ENCODE peak calls at places on chromosomes 6 and 20, in four cellular contexts. U, G, H and K are unnamed samples.

GRCh38 chr6:151488226-151488625 is 5.6 kb upstream of the CCDC170 start:
- DNase-seq in G (no peak), H (no peak), U (no peak), K (no peak)

GRCh38 chr6:89583559-89583958 is 55.0 kb downstream of the LYRM2 start:
- DNase-seq in G (no peak), U (no peak), H (no peak), K (no peak)

GRCh38 chr6:148524509-148524908 is 181.9 kb downstream of the SASH1 start:
- DNase-seq in G (no peak), H (no peak), U (no peak), K (no peak)

GRCh38 chr6:154615483-154616025 is 105.1 kb upstream of the CNKSR3 start:
- DNase-seq in G (peak), H (no peak), U (no peak), K (no peak)

GRCh38 chr6:1027109-1027794 is 284.6 kb upstream of the FOXQ1 start:
- DNase-seq in U (no peak), H (no peak), G (no peak), K (no peak)

GRCh38 chr6:99151634-99152344 is 197.7 kb downstream of the FAXC start:
- DNase-seq in U (peak), G (no peak), H (peak), K (no peak)

GRCh38 chr6:109420751-109421150 is 19.7 kb downstream of the PPIL6 start:
- DNase-seq in U (no peak), G (no peak), H (no peak), K (no peak)

GRCh38 chr6:149831380-149831820 is 32.8 kb downstream of the LRP11 start:
- DNase-seq in H (no peak), U (no peak), G (peak), K (no peak)

GRCh38 chr6:145704153-145704781 is 31.1 kb downstream of the EPM2A start:
- DNase-seq in G (no peak), H (peak), U (peak), K (no peak)
- TF ChIP-seq CTCF in G (peak), H (peak), U (no peak), K (peak)

GRCh38 chr6:153563001-153563400 is 431.9 kb upstream of the RGS17 start:
- DNase-seq in U (no peak), H (no peak), G (no peak), K (no peak)
- TF ChIP-seq CTCF in U (no peak), H (no peak), G (no peak), K (peak)

GRCh38 chr20:53783768-53784167 is 190.1 kb upstream of the ZNF217 start:
- DNase-seq in U (no peak), G (no peak), H (no peak), K (no peak)

GRCh38 chr20:53786071-53786444 is 192.4 kb upstream of the ZNF217 start:
- DNase-seq in U (no peak), G (no peak), H (no peak), K (no peak)

GRCh38 chr20:53786445-53787267 is 193.0 kb upstream of the ZNF217 start:
- DNase-seq in G (no peak), H (peak), U (no peak), K (no peak)

GRCh38 chr20:53782612-53783246 is 189.1 kb upstream of the ZNF217 start:
- DNase-seq in G (no peak), H (no peak), U (no peak), K (no peak)

GRCh38 chr20:53785320-53785719 is 191.7 kb upstream of the ZNF217 start:
- DNase-seq in U (no peak), G (no peak), H (no peak), K (no peak)
- TF ChIP-seq CTCF in U (no peak), G (no peak), H (no peak), K (no peak)

DNA sequence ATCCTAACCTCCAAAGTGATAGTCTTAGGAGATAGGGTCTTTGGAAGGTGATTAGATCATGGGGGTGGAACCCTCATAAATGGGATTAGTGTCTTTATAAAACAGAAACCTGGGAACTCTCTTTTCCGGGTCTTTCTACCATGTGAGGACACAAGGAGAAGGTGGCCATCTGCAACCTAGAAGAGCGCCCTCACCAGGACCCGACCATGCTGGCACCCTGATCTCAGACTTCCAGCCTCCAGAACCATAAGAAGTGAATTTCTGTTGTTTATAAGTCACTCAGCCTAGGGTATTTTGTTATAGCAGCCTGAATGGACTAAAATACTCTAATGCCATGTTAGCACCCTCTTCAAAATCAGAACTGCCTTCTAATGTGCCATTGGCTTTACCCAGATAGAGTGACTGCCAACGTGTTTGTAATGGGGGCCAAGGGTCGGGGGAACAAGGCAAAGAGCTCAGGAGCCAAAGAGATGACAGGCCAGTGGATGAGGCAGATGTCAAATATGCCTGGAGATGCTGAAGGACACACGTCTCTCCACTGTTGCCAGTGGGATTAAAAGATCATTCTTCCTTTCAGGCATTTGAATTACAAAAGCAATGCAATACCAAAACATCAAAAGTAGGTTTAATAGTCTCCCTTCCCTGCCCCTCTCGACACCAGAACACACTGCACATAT is 21.0 kb downstream of the TUBB2B start:
- DNase-seq in G (no peak), H (no peak), U (no peak), K (no peak)
- TF ChIP-seq CTCF in G (no peak), H (peak), U (no peak), K (no peak)

DNA sequence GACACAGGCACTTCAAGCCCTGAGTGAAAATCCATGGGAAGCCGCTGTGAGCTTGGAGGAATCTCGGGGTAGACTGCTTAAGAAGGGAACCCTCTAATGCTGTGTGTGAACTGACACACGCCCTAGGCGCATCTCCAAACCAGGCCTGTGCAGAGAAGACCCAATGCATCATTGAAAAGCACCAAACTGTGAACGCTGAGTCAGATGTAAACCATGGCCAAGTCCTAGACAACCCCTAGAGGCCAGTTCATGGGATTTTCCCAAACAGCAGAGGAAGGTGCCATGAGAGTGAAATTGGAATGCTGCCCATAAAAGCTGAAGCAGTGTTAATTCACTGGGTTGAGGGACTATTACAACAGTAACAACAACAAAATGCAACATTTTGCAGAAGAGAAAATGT is 296.5 kb downstream of the SMOC2 start:
- DNase-seq in U (no peak), H (no peak), G (no peak), K (no peak)
- TF ChIP-seq CTCF in U (no peak), H (no peak), G (no peak), K (no peak)

GRCh38 chr6:44486002-44486421 is 98.5 kb downstream of the CDC5L start:
- DNase-seq in H (no peak), G (no peak), U (no peak), K (no peak)

GRCh38 chr6:44487002-44487401 is 99.5 kb downstream of the CDC5L start:
- DNase-seq in U (no peak), G (no peak), H (no peak), K (no peak)

GRCh38 chr6:44487611-44488010 is 100.1 kb downstream of the CDC5L start:
- DNase-seq in H (no peak), U (no peak), G (no peak), K (no peak)

GRCh38 chr6:44481765-44482164 is 94.3 kb downstream of the CDC5L start:
- DNase-seq in U (no peak), G (no peak), H (no peak), K (no peak)

DNA sequence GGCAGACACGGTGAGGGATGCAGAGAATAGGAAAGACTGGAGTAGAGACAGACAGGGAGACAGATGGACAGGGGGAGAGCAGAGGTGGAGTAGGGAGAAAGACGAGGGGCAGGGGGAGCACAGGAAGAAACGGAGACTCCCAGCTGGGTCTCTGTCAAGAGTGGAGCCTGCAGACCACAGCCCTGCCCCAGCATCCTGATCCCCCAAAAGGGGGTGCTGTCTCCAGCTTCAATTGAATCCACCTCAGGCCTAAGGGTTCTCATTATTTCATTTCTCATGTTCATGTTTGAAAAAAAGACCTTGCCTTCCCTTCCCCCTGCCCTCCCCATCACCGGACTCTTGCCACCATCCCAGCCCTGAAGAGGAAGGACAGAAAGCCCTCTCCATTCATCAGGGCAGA is 98.1 kb downstream of the CDC5L start:
- DNase-seq in H (no peak), G (no peak), U (no peak), K (no peak)
- TF ChIP-seq CTCF in H (no peak), G (no peak), U (no peak), K (no peak)

GRCh38 chr20:4585104-4585753 is 136.5 kb upstream of the PRND start:
- DNase-seq in G (no peak), H (no peak), U (no peak), K (no peak)

GRCh38 chr20:4578375-4578774 is 143.3 kb upstream of the PRND start:
- DNase-seq in U (no peak), H (no peak), G (no peak), K (no peak)

GRCh38 chr20:4585758-4586157 is 136.0 kb upstream of the PRND start:
- DNase-seq in H (no peak), G (no peak), U (no peak), K (no peak)

GRCh38 chr20:4581838-4582237 is 139.9 kb upstream of the PRND start:
- DNase-seq in U (no peak), H (no peak), G (no peak), K (no peak)
- TF ChIP-seq CTCF in U (no peak), H (no peak), G (no peak), K (no peak)

GRCh38 chr6:42563697-42564495 is at the start of gene UBR2:
- DNase-seq in H (peak), U (peak), G (peak), K (peak)
- TF ChIP-seq CTCF in H (peak), U (no peak), G (peak), K (peak)

GRCh38 chr6:25312703-25313102 is 33.5 kb downstream of the CARMIL1 start:
- DNase-seq in H (peak), U (no peak), G (no peak), K (no peak)
- TF ChIP-seq CTCF in H (no peak), U (no peak), G (no peak), K (no peak)

DNA sequence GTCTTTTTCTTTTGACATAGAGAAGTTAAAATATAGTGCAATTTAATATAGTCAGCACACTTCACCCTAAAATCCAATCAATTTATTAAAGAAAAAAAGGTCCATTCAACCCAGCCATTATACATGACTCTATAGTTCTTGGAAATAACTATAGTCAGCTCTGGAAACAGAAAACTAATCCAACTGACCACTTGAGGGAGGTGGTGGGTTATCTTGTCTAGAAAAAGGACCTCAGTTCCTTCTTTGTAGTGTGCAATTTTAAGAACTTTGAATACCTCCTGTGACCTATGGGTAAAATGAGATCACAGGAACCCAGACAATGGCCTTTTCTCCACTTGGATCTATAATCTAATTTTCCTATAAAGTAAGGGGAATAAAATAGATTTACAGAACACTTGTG is 163.6 kb upstream of the CENPW start:
- DNase-seq in H (no peak), G (no peak), U (no peak), K (no peak)
- TF ChIP-seq CTCF in H (peak), G (no peak), U (no peak), K (peak)